ENCODE peak calls at places on chromosomes 16 and 17, in four cellular contexts. C is ovary, N is IMR-90, A is WERI-Rb-1. P is an unnamed sample.
A peak's percentile ranks its signal among the peaks of the same experiment; 100 is the strongest.

GRCh38 chr17:8935194-8935593 is 30.3 kb downstream of the PIK3R5 start:
- DNase-seq in C (no peak), N (no peak), A (no peak), P (peak; percentile 87)

GRCh38 chr16:11988258-11988978 is 11.9 kb downstream of the SNX29 start:
- DNase-seq in C (no peak), N (no peak), A (no peak), P (no peak)

GRCh38 chr17:44738214-44738906 is 20.4 kb upstream of the ADAM11 start:
- DNase-seq in C (no peak), N (peak; percentile 49), A (no peak), P (peak; percentile 48)

GRCh38 chr16:47236716-47237115 is 93.0 kb upstream of the NETO2 start:
- DNase-seq in C (no peak), N (no peak), A (no peak), P (no peak)

GRCh38 chr16:15396948-15397594 is 1.5 kb downstream of the MPV17L start:
- DNase-seq in C (no peak), N (no peak), A (no peak), P (no peak)

GRCh38 chr17:64345691-64346376 is 44.8 kb downstream of the PECAM1 start:
- DNase-seq in C (no peak), N (no peak), A (peak; percentile 58), P (no peak)

GRCh38 chr17:68197091-68197996 is 50.5 kb upstream of the AMZ2 start:
- DNase-seq in C (no peak), N (no peak), A (peak; percentile 55), P (no peak)

GRCh38 chr17:63154586-63155244 is 188.7 kb downstream of the TANC2 start:
- DNase-seq in C (no peak), N (no peak), A (no peak), P (no peak)

GRCh38 chr17:66952031-66952524 is 12.4 kb upstream of the CACNG4 start:
- DNase-seq in C (no peak), N (peak; percentile 97), A (no peak), P (peak; percentile 98)

GRCh38 chr17:29590979-29591736 is 1.7 kb upstream of the GIT1 start:
- DNase-seq in C (no peak), N (peak; percentile 45), A (peak; percentile 87), P (peak; percentile 48)

GRCh38 chr17:49381033-49381432 is 19.0 kb upstream of the ZNF652 start:
- DNase-seq in C (no peak), N (no peak), A (no peak), P (no peak)

GRCh38 chr17:21573961-21574610 is 118.2 kb upstream of the KCNJ18 start:
- DNase-seq in C (peak; percentile 79), N (peak; percentile 68), A (no peak), P (no peak)

GRCh38 chr16:11312718-11313492 is 31.8 kb upstream of the PRM1 start:
- DNase-seq in C (peak; percentile 65), N (peak; percentile 78), A (no peak), P (no peak)

GRCh38 chr16:59370717-59371116 is 636.6 kb upstream of the GOT2 start:
- DNase-seq in C (no peak), N (no peak), A (no peak), P (no peak)

GRCh38 chr16:47258874-47259461 is 115.2 kb upstream of the NETO2 start:
- DNase-seq in C (no peak), N (peak; percentile 14), A (no peak), P (peak; percentile 33)

GRCh38 chr16:70433456-70434103 is 5.3 kb downstream of the ST3GAL2 start:
- DNase-seq in C (no peak), N (peak; percentile 87), A (no peak), P (no peak)

GRCh38 chr16:82715160-82715559 is 88.4 kb downstream of the CDH13 start:
- DNase-seq in C (no peak), N (no peak), A (no peak), P (no peak)

GRCh38 chr17:49434821-49435581 is 20.3 kb upstream of the PHB1 start:
- DNase-seq in C (no peak), N (peak; percentile 41), A (peak; percentile 84), P (peak; percentile 46)

GRCh38 chr17:596763-597644 is 117.6 kb downstream of the VPS53 start:
- DNase-seq in C (no peak), N (peak; percentile 90), A (no peak), P (peak; percentile 86)

GRCh38 chr17:28948873-28949184 is 2.5 kb downstream of the PHF12 start:
- DNase-seq in C (no peak), N (peak; percentile 34), A (peak; percentile 54), P (no peak)

GRCh38 chr16:88691924-88692560 is 5.7 kb upstream of the SNAI3 start:
- DNase-seq in C (no peak), N (no peak), A (no peak), P (no peak)

GRCh38 chr17:72448019-72448418 is 327.2 kb downstream of the SOX9 start:
- DNase-seq in C (no peak), N (no peak), A (no peak), P (no peak)

GRCh38 chr16:30948087-30948955 is 547 bp upstream of the ORAI3 start:
- DNase-seq in C (peak; percentile 94), N (peak; percentile 96), A (peak; percentile 86), P (peak; percentile 89)

GRCh38 chr16:79598341-79599181 is 2.0 kb downstream of the MAF start:
- DNase-seq in C (peak; percentile 69), N (no peak), A (peak; percentile 16), P (peak; percentile 28)

GRCh38 chr16:56331915-56332314 is 93.4 kb downstream of the AMFR start:
- DNase-seq in C (no peak), N (no peak), A (no peak), P (no peak)

GRCh38 chr17:39653662-39654331 is 11.4 kb upstream of the TCAP start:
- DNase-seq in C (no peak), N (no peak), A (peak; percentile 93), P (peak; percentile 13)

GRCh38 chr17:32518856-32519768 is 32.3 kb downstream of the CDK5R1 start:
- DNase-seq in C (peak; percentile 44), N (no peak), A (peak; percentile 81), P (peak; percentile 60)

GRCh38 chr17:2398655-2399571 is 1.9 kb downstream of the MNT start:
- DNase-seq in C (peak; percentile 82), N (peak; percentile 78), A (no peak), P (peak; percentile 68)

GRCh38 chr16:22318690-22319358 is 21.6 kb downstream of the POLR3E start:
- DNase-seq in C (no peak), N (peak; percentile 22), A (peak; percentile 57), P (peak; percentile 22)

GRCh38 chr17:50062323-50063243 is 6.7 kb downstream of the ITGA3 start:
- DNase-seq in C (peak; percentile 62), N (peak; percentile 73), A (no peak), P (peak; percentile 99)

GRCh38 chr16:57606847-57607501 is 21.5 kb upstream of the ADGRG1 start:
- DNase-seq in C (no peak), N (no peak), A (no peak), P (no peak)

GRCh38 chr16:73713817-73714495 is 582.7 kb upstream of the PSMD7 start:
- DNase-seq in C (no peak), N (peak; percentile 4), A (peak; percentile 53), P (peak; percentile 20)

GRCh38 chr16:72124761-72125634 is 31.4 kb downstream of the DHX38 start:
- DNase-seq in C (peak; percentile 72), N (peak; percentile 69), A (peak; percentile 77), P (peak; percentile 51)

GRCh38 chr17:51322390-51323029 is 62.2 kb downstream of the UTP18 start:
- DNase-seq in C (no peak), N (peak; percentile 7), A (peak; percentile 20), P (peak; percentile 44)
- TF ChIP-seq CTCF in C (no peak), N (peak; percentile 40), A (peak; percentile 93), P (peak; percentile 50)

GRCh38 chr17:79848370-79848766 is 9.1 kb upstream of the CBX4 start:
- DNase-seq in C (no peak), N (no peak), A (no peak), P (no peak)
- H3K4me3 ChIP-seq in C (no peak overlapping the region), N (no peak overlapping the region), A (no peak overlapping the region), P (no peak overlapping the region)

GRCh38 chr17:75697651-75698291 is 23.5 kb upstream of the ITGB4 start:
- DNase-seq in C (no peak), N (no peak), A (no peak), P (no peak)

GRCh38 chr17:75695141-75695829 is 26.0 kb upstream of the ITGB4 start:
- DNase-seq in C (no peak), N (peak; percentile 48), A (no peak), P (peak; percentile 91)

GRCh38 chr17:75695830-75696271 is 25.4 kb upstream of the ITGB4 start:
- DNase-seq in C (no peak), N (no peak), A (no peak), P (no peak)

GRCh38 chr17:75701288-75701687 is 20.0 kb upstream of the ITGB4 start:
- DNase-seq in C (no peak), N (no peak), A (no peak), P (no peak)

DNA sequence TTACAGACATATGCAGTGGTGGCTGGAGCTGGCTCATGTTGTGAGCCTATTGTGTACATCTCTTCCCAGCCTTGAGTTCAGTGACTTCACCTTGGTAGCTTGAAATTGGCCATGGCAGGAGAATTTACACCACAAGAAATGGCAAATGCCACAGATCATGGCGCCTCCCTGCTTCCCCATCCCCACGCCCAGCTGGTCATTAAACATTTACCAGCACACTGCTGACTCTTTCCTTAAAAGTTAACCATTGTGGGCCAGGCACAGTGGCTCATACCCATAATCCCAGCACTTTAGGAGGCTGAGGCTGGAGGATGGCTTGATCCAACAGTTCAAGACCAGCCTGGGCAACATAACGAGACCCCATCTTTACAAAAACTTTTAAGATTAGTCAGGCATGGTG is 22.6 kb upstream of the ITGB4 start:
- DNase-seq in C (no peak), N (no peak), A (no peak), P (no peak)
- H3K36me3 ChIP-seq in C (no peaks in the 10 kb centered on the region), N (peaks cover 64% of the 10 kb centered on the region), A (peaks cover 77% of the 10 kb centered on the region), P (peaks cover 15% of the 10 kb centered on the region)

GRCh38 chr16:50334106-50334975 is 34.4 kb downstream of the BRD7 start:
- DNase-seq in C (no peak), N (peak; percentile 53), A (no peak), P (no peak)
- TF ChIP-seq CTCF in C (no peak), N (no peak), A (no peak), P (no peak)

DNA sequence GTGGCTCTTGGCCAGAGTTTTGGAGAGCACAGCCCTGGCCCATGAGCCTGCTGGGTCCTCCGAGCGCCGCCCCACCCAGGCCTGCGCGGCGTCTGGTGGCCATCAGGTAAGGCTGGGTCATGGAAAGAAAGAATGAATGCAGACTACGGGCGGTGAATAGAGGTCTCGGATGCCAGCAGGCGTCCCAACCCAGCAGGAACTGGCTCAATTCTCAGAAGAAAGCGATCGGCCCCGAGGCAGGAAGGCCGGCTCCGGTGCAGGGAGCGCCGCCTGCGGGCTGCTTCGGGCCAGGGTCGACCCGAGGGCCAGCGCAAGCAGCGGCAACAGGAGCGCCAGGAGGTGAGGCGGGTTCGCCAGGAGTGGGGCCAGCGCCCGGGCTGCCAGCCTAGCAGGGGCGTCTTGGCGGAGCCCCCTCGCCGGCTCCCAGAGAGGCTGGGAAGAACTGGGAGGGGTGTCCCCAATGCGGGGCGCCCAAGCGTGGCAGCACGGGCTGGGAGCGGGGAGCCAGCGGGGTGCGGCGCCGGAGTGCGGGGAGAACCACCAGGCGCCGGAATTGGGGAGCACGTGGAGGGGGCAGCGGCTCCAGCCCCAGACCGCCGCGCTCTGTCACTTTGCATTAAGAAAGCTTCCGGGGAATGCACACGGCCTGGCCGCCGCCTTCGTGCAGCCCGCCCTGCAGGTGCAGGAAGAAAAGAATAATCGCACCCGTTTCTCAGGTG is 7.1 kb upstream of the TMC5 start:
- DNase-seq in C (no peak), N (no peak), A (no peak), P (no peak)
- H3K4me3 ChIP-seq in C (peak overlapping the region; percentile 27), N (no peak overlapping the region), A (no peak overlapping the region), P (peak overlapping the region; percentile 44)

P was measured in bronchial epithelial cell.